ENCODE peak calls at places on chromosome 7, in four cellular contexts. M, Y, T and A are unnamed samples.

GRCh38 chr7:142482899-142483658 is 225.2 kb upstream of the PRSS58 start:
- DNase-seq in M (no peak), Y (peak; percentile 55), T (peak; percentile 43), A (peak; percentile 67)

GRCh38 chr7:26620352-26620751 is 244.0 kb downstream of the SKAP2 start:
- DNase-seq in M (no peak), Y (no peak), T (no peak), A (peak; percentile 16)

GRCh38 chr7:44706788-44707557 is 41.7 kb upstream of the ZMIZ2 start:
- DNase-seq in M (no peak), Y (no peak), T (no peak), A (no peak)

GRCh38 chr7:107286751-107287621 is 118.2 kb downstream of the HBP1 start:
- DNase-seq in M (no peak), Y (no peak), T (no peak), A (no peak)

GRCh38 chr7:80760292-80760691 is 121.8 kb downstream of the CD36 start:
- DNase-seq in M (no peak), Y (no peak), T (no peak), A (peak; percentile 66)

GRCh38 chr7:108598858-108599257 is 29.2 kb downstream of the DNAJB9 start:
- DNase-seq in M (no peak), Y (no peak), T (no peak), A (no peak)

GRCh38 chr7:24341677-24342076 is 57.7 kb downstream of the NPY start:
- DNase-seq in M (no peak), Y (no peak), T (no peak), A (no peak)

GRCh38 chr7:20435305-20435704 is 104.6 kb downstream of the ITGB8 start:
- DNase-seq in M (no peak), Y (no peak), T (peak; percentile 25), A (no peak)

GRCh38 chr7:130157700-130158099 is 47.5 kb downstream of the TMEM209 start:
- DNase-seq in M (no peak), Y (no peak), T (no peak), A (no peak)

GRCh38 chr7:116407165-116407564 is 92.4 kb upstream of the CAV2 start:
- DNase-seq in M (no peak), Y (no peak), T (no peak), A (no peak)

DNA sequence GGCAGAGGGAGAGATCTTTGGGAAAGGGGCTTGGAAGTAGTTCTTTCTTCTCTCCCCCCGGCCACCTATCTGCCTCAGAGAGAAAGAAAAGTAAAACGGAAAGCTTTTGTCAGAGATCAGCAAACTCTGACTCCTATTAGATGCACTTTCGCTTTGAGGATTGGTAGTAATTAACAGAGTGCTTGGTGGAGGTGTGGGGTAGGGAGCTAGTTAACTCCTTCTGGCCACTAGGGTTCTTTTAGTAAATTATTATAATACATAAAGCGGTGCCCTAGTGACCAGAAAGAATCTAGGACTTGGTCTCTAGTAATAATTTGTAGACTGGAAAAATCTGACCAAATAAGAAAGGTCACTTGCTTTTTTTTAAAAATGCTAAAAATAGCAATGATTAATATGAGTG is 54.6 kb downstream of the CPVL start:
- DNase-seq in M (no peak), Y (no peak), T (no peak), A (peak; percentile 11)
- H3K4me3 ChIP-seq in M (no peak overlapping the region), Y (no peak overlapping the region), T (peak overlapping the region; percentile 15), A (no peak overlapping the region)

DNA sequence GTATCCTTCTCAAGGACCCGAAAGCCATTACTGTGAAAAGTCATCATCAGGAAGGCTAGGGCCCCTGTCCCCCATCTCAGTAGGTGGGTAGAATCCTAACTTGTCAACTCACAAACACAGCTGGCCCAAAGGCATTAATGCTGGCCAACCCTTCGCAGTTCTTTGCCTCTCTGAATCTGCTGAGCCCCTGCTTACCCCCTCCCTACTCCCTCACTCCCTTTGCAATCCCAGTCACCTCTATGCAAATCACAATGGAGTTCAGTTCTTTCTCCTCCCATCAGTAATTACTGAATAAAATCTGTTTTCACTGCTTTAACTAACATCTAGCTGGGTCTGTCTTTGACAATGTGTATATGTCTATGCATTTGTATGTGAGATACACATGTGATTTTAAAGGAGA is 38.1 kb upstream of the AOAH start:
- DNase-seq in M (no peak), Y (no peak), T (no peak), A (no peak)
- H2AFZ ChIP-seq in M (peak overlapping the region; percentile 58), Y (no peak overlapping the region), T (no peak overlapping the region), A (peak overlapping the region; percentile 72)

GRCh38 chr7:152366662-152367061 is 69.1 kb downstream of the KMT2C start:
- DNase-seq in M (no peak), Y (no peak), T (peak; percentile 34), A (no peak)
- H3K4me2 ChIP-seq in M (no peak overlapping the region), Y (no peak overlapping the region), T (no peak overlapping the region), A (no peak overlapping the region)

DNA sequence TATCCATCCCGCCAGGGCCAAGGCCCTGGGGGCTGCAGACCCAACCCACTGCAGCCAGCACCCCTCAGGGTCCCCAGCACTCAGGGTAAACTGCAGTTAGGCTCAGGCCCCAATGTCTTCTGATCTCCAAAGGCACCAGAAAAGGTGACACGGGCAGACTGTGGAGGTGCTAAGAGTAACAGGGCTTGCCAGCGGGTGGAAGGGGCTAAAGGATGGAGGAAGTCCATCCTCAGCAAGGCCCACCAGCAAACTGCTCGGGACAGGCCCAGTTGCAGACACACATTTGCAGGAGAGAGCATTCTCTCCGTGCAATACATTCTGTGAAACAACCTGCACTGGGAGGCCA is 95.6 kb upstream of the DDC start:
- DNase-seq in M (no peak), Y (no peak), T (no peak), A (no peak)
- H3K4me3 ChIP-seq in M (no peak overlapping the region), Y (no peak overlapping the region), T (no peak overlapping the region), A (no peak overlapping the region)

DNA sequence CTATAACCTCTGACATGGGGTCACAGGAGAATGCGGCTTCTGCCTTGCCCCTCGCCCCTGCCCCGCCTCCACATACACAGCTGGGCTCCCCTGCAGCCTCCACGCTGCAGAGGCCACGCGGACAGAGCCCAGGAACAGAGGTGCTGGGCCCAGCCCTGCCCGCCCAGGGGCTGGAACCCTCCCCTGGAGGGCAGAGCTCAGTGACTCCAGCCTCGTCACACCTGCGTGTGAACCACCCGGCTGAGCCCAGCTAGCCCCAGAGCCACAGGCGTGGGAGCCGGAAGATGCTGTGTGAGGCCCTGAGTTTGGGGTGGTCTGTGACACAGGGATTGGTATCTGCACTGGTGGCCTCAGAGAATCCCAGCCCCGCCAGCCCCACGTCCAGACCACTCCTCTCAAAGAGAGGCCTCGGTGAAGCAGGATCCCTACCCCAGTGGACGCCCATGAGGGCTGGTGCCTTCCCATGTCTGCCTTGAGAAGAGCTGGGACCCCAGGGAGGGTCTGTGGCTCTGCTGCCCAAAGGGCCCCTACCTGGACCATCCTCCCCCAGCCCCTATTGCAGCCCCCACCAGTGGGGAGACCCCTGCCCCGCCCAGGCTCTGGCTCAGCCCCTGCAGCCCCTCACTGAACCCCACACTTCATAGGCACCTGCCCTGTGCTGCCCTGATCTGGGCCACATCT is 8.1 kb upstream of the ADAP1 start:
- DNase-seq in M (no peak), Y (peak; percentile 46), T (no peak), A (peak; percentile 1)
- H2AFZ ChIP-seq in M (no peak overlapping the region), Y (no peak overlapping the region), T (no peak overlapping the region), A (no peak overlapping the region)

DNA sequence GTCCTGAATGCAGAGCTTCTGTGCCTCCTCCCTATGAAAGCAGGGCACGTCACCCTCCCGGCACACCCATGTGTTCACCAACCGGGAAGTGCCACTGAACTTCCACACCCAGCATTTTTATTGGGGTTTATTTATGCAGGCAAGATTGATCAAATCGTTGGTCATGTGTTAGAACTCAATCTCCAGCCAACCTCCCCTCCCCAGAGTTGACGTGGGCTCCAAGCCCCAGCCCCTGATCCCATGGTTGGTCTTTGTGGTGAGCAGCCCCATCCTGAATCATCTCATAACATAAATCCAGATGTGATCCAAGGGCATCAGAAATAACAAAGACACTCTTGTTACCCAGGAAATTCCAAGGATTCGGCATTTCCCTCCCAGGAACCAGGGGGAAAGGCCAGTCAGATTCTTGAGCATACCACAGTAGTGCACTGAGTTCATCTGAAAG is 151.2 kb downstream of the TPST1 start:
- DNase-seq in M (no peak), Y (no peak), T (no peak), A (no peak)
- H3K4me2 ChIP-seq in M (no peak overlapping the region), Y (peak overlapping the region; percentile 58), T (no peak overlapping the region), A (no peak overlapping the region)

GRCh38 chr7:6536899-6537298 is 14.4 kb downstream of the GRID2IP start:
- DNase-seq in M (no peak), Y (peak; percentile 100), T (no peak), A (peak; percentile 75)

GRCh38 chr7:6533893-6534804 is 17.1 kb downstream of the GRID2IP start:
- DNase-seq in M (no peak), Y (no peak), T (peak; percentile 8), A (no peak)

GRCh38 chr7:6531492-6532279 is 19.6 kb downstream of the GRID2IP start:
- DNase-seq in M (no peak), Y (no peak), T (no peak), A (no peak)

GRCh38 chr7:6532516-6532915 is 18.7 kb downstream of the GRID2IP start:
- DNase-seq in M (no peak), Y (no peak), T (no peak), A (no peak)

GRCh38 chr7:6536262-6536770 is 14.9 kb downstream of the GRID2IP start:
- DNase-seq in M (no peak), Y (peak; percentile 90), T (no peak), A (peak; percentile 53)
- H3K4me3 ChIP-seq in M (peak overlapping the region; percentile 40), Y (peak overlapping the region; percentile 62), T (no peak overlapping the region), A (peak overlapping the region; percentile 40)

DNA sequence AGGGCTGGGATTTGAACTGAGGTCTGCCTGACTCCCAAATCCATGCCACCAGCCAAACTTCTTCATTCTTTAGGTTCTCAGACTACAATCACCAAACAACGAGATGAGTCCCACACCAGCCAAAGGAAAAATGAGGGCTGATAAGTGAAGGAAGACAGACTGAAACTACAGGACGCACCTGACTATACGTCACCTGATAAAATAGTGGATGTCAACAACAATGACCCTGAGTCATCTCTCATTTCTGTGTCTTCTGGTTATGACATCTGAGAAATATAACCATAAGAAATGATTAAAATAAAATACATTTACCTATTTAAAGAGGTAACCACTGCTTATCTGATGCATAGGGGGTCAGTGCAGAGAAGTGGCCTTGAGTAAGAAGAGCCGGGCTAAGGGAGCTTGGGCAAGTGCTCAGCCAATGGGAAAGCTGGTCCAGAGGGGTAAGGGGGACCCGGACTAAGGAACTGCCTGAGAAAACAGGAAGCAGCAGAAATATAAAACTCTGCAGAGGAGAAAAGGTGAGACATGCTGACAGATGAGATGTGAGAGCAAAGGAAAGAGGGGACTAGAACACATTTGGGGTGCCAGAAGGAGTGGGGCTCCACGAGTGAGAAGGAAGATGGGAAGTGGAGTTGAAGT is 51.8 kb downstream of the HIPK2 start:
- DNase-seq in M (no peak), Y (no peak), T (no peak), A (no peak)
- H2AFZ ChIP-seq in M (no peak overlapping the region), Y (no peak overlapping the region), T (no peak overlapping the region), A (no peak overlapping the region)

GRCh38 chr7:92131093-92131492 is 3.2 kb downstream of the CYP51A1 start:
- DNase-seq in M (no peak), Y (no peak), T (no peak), A (no peak)
- H3K4me2 ChIP-seq in M (no peak overlapping the region), Y (no peak overlapping the region), T (peak overlapping the region; percentile 21), A (no peak overlapping the region)